ENCODE peak calls at places on chromosomes 1 and 21, in six cellular contexts. U, C, Y, S, T and D are unnamed samples.
A peak's percentile ranks its signal among the peaks of the same experiment; 100 is the strongest.

GRCh38 chr21:32190491-32191144 is 88.2 kb downstream of the MIS18A start:
- DNase-seq in U (no peak), C (no peak), Y (no peak), S (no peak), T (no peak), D (no peak)

GRCh38 chr1:228060458-228061190 is 21.9 kb upstream of the ARF1 start:
- DNase-seq in U (peak; percentile 50), C (no peak), Y (peak; percentile 88), S (no peak), T (peak; percentile 88), D (no peak)

GRCh38 chr1:187516874-187517273 is 688.1 kb downstream of the PLA2G4A start:
- DNase-seq in U (no peak), C (no peak), Y (no peak), S (no peak), T (no peak), D (no peak)

GRCh38 chr21:34762761-34763160 is 94.0 kb downstream of the CLIC6 start:
- DNase-seq in U (no peak), C (peak; percentile 81), Y (no peak), S (no peak), T (no peak), D (peak; percentile 48)

GRCh38 chr1:2880086-2880485 is 78.6 kb upstream of the TTC34 start:
- DNase-seq in U (no peak), C (no peak), Y (no peak), S (no peak), T (no peak), D (no peak)

GRCh38 chr1:39675220-39675619 is 3.3 kb upstream of the NT5C1A start:
- DNase-seq in U (no peak), C (no peak), Y (no peak), S (no peak), T (no peak), D (no peak)

GRCh38 chr1:244865028-244865371 is 657 bp upstream of the HNRNPU start:
- DNase-seq in U (peak; percentile 68), C (no peak), Y (peak; percentile 43), S (no peak), T (peak; percentile 60), D (no peak)

GRCh38 chr1:19208710-19209438 is 1.2 kb downstream of the UBR4 start:
- DNase-seq in U (no peak), C (peak; percentile 91), Y (no peak), S (no peak), T (no peak), D (peak; percentile 83)

GRCh38 chr1:227815468-227816409 is at the start of gene PRSS38:
- DNase-seq in U (no peak), C (no peak), Y (no peak), S (no peak), T (no peak), D (no peak)

GRCh38 chr1:161335796-161336195 is 21.6 kb downstream of the SDHC start:
- DNase-seq in U (no peak), C (peak; percentile 56), Y (no peak), S (no peak), T (no peak), D (no peak)

GRCh38 chr21:32209580-32209979 is 69.3 kb downstream of the MIS18A start:
- DNase-seq in U (no peak), C (no peak), Y (no peak), S (no peak), T (no peak), D (no peak)

GRCh38 chr1:109756848-109757521 is 6.7 kb downstream of the EPS8L3 start:
- DNase-seq in U (no peak), C (no peak), Y (no peak), S (no peak), T (peak; percentile 32), D (no peak)

GRCh38 chr1:44862829-44863406 is 19.9 kb upstream of the PTCH2 start:
- DNase-seq in U (no peak), C (peak; percentile 66), Y (no peak), S (no peak), T (no peak), D (no peak)

GRCh38 chr1:44870096-44870495 is 27.0 kb upstream of the PTCH2 start:
- DNase-seq in U (no peak), C (no peak), Y (no peak), S (no peak), T (no peak), D (no peak)

GRCh38 chr1:44867801-44868200 is 24.7 kb upstream of the PTCH2 start:
- DNase-seq in U (no peak), C (no peak), Y (no peak), S (no peak), T (no peak), D (no peak)
- H2BK15ac ChIP-seq in U (no peak overlapping the region), C (no peak overlapping the region), Y (no peak overlapping the region), S (no peak overlapping the region), T (no peak overlapping the region), D (no peak overlapping the region)

DNA sequence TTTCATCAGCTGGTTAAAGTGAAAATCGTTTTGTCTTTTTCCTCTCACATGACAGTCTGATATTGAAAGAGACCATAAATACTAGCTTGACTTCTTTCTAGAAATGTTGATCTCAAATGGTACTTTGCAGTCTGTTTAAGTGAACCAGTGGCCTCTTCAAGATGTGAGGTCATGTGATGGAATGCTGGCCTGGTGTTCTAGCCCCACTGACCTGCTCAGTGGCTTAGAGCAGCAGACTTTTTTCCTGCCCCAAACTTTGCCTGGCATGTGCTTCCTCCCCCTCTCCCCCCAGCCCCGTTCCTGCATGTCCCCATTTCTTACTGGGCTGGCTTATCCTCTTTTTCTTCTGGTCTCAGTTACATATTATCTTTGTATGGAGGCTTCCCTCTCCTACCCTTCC is 34.3 kb downstream of the ZYG11A start:
- DNase-seq in U (peak; percentile 22), C (no peak), Y (no peak), S (no peak), T (no peak), D (peak; percentile 30)
- H2BK15ac ChIP-seq in U (no peak overlapping the region), C (no peak overlapping the region), Y (no peak overlapping the region), S (no peak overlapping the region), T (no peak overlapping the region), D (no peak overlapping the region)

DNA sequence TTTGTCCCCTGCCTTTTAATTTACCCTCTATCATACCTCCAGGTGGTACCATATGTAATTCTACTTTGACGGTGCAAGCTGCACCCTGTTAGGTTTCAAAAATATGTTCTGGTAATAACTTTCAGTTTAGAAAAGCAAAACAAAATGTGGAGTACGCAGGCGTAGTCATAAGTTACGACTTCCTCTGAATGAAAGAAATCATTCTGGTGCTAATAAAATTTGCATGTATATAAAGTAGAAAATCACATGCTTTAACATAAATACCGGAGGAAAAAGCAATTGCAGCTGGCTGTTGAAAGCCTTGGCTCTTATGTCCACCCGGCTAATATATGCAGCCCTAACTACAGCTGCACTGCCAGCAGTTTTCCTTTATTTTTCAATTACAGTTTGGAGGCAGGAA is 65.2 kb upstream of the TMPRSS15 start:
- DNase-seq in U (no peak), C (no peak), Y (no peak), S (no peak), T (no peak), D (peak; percentile 3)
- H2BK15ac ChIP-seq in U (no peak overlapping the region), C (no peak overlapping the region), Y (no peak overlapping the region), S (no peak overlapping the region), T (no peak overlapping the region), D (no peak overlapping the region)

DNA sequence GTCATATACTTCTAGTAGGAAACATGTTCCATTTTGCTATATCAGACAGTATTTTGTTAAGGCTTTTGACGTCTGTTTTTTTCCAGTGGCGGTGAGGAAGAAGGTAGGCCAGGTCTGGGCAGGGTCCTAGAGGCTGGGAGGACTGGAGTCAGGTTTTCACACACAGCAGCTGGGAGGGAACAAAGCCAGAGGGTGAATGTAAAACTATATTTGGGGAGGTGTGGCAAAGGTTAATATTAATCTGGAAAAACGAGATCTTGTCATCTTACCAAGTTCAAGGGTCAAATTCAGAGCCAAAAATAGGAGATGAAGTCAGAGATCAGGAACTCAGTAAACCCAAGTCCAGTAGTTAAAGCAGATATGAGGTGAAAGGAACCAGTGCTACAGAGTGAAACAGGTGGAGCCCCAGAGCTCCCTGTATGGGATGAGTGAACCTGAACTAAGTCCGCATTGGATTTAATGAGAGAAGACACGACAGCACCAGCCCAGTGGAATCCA is 10.7 kb upstream of the OTUD7B start:
- DNase-seq in U (no peak), C (no peak), Y (no peak), S (no peak), T (no peak), D (no peak)
- H2BK15ac ChIP-seq in U (no peak overlapping the region), C (no peak overlapping the region), Y (no peak overlapping the region), S (no peak overlapping the region), T (no peak overlapping the region), D (no peak overlapping the region)

DNA sequence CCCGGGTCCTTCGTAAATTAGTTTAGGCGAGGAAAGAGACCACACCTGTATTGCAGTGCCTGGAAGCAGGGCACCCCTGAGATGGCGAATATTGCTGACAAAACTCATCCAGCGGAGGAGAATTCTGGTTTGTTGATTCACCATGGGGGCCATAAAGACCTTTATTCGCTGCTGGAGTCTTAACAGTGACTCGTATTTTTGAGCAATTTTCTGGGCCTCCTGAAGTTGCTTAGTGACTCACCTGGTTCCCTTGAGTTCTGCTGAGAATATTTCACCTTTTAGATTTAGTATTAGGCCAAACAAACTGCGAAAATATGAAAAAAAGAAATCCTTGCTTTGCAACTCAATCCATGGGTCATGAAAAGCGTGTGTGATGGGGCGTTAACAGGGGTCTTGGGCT is 20.6 kb upstream of the H6PD start:
- DNase-seq in U (no peak), C (no peak), Y (no peak), S (no peak), T (no peak), D (no peak)
- H2BK15ac ChIP-seq in U (no peak overlapping the region), C (no peak overlapping the region), Y (no peak overlapping the region), S (no peak overlapping the region), T (no peak overlapping the region), D (no peak overlapping the region)

GRCh38 chr1:119220980-119221379 is 80.5 kb upstream of the WARS2 start:
- DNase-seq in U (no peak), C (peak; percentile 51), Y (no peak), S (no peak), T (no peak), D (no peak)
- H2BK15ac ChIP-seq in U (no peak overlapping the region), C (no peak overlapping the region), Y (no peak overlapping the region), S (no peak overlapping the region), T (no peak overlapping the region), D (no peak overlapping the region)

GRCh38 chr1:17163789-17164666 is 40.9 kb upstream of the PADI1 start:
- DNase-seq in U (no peak), C (no peak), Y (no peak), S (no peak), T (no peak), D (no peak)
- H2BK15ac ChIP-seq in U (no peak overlapping the region), C (no peak overlapping the region), Y (no peak overlapping the region), S (no peak overlapping the region), T (no peak overlapping the region), D (no peak overlapping the region)

DNA sequence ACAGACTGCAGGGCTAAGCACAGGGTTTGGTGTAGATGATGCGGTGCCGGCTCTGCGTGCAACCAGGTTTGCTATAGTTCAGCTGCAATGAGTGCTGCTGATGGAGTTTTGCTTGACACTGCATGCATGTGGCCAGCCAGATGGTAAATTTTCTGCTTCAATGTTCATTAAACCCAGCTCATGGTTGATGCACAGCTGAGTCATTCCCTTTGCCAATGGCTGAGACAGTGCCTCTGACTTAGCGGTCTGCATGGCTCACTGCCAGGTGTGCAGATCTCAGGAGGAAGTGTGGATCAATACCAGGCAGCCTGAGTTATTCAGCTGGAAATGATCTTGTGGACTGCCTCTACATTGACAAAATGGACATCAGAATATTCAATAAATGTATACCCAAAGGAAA is 172.7 kb upstream of the ZP4 start:
- DNase-seq in U (no peak), C (peak; percentile 55), Y (no peak), S (no peak), T (no peak), D (peak; percentile 17)
- H2BK15ac ChIP-seq in U (no peak overlapping the region), C (no peak overlapping the region), Y (no peak overlapping the region), S (no peak overlapping the region), T (no peak overlapping the region), D (no peak overlapping the region)

GRCh38 chr1:183946309-183946591 is 91.3 kb downstream of the COLGALT2 start:
- DNase-seq in U (no peak), C (no peak), Y (no peak), S (no peak), T (no peak), D (no peak)
- H2BK15ac ChIP-seq in U (no peak overlapping the region), C (no peak overlapping the region), Y (no peak overlapping the region), S (no peak overlapping the region), T (no peak overlapping the region), D (no peak overlapping the region)